ENCODE peak calls at places on chromosomes 5 and 9, in five cellular contexts. L is neural crest cell, N is heart left ventricle, K is GM23338, J is choroid plexus epithelial cell. Z is an unnamed sample.

GRCh38 chr5:159324097-159324760 is 6.1 kb downstream of the IL12B start:
- DNase-seq in K (no peak), N (no peak), L (no peak), J (peak; percentile 69), Z (peak; percentile 67)

GRCh38 chr5:2764581-2764980 is 13.1 kb upstream of the IRX2 start:
- DNase-seq in L (no peak), N (no peak), J (no peak), K (no peak), Z (no peak)

GRCh38 chr5:114418546-114419388 is 56.9 kb downstream of the KCNN2 start:
- DNase-seq in J (no peak), N (no peak), L (no peak), K (no peak), Z (no peak)

GRCh38 chr5:78730300-78731094 is 81.9 kb upstream of the LHFPL2 start:
- DNase-seq in K (no peak), N (no peak), L (no peak), J (no peak), Z (no peak)

GRCh38 chr5:2876183-2876582 is 124.7 kb upstream of the IRX2 start:
- DNase-seq in J (no peak), L (no peak), K (no peak), N (no peak), Z (no peak)

GRCh38 chr9:136485049-136485647 is 2.3 kb upstream of the SEC16A start:
- DNase-seq in J (peak; percentile 85), L (peak; percentile 93), N (peak; percentile 79), K (peak; percentile 90), Z (peak; percentile 41)

GRCh38 chr5:78004559-78004958 is 228.4 kb upstream of the TBCA start:
- DNase-seq in N (no peak), L (no peak), K (no peak), J (peak; percentile 19), Z (no peak)

GRCh38 chr9:88593537-88594185 is 58.7 kb downstream of the NXNL2 start:
- DNase-seq in L (peak; percentile 50), K (peak; percentile 65), J (peak; percentile 84), N (no peak), Z (no peak)

GRCh38 chr5:132754111-132754510 is 6.9 kb downstream of the CCNI2 start:
- DNase-seq in N (no peak), L (no peak), J (no peak), K (no peak), Z (no peak)

GRCh38 chr5:180135128-180135955 is 63.8 kb upstream of the RNF130 start:
- DNase-seq in J (peak; percentile 39), L (no peak), K (no peak), N (no peak), Z (no peak)

GRCh38 chr5:135533346-135533745 is 2.4 kb downstream of the NEUROG1 start:
- DNase-seq in K (no peak), N (no peak), J (no peak), L (no peak), Z (no peak)

GRCh38 chr5:135535420-135535819 is 344 bp downstream of the NEUROG1 start:
- DNase-seq in N (no peak), K (peak; percentile 47), L (no peak), J (peak; percentile 3), Z (no peak)

GRCh38 chr5:135535820-135536801 is at the start of gene NEUROG1:
- DNase-seq in K (peak; percentile 91), L (peak; percentile 47), N (no peak), J (no peak), Z (no peak)

GRCh38 chr5:135533794-135534193 is 2.0 kb downstream of the NEUROG1 start:
- DNase-seq in J (no peak), K (no peak), L (no peak), N (no peak), Z (no peak)

GRCh38 chr5:135534609-135535419 is 950 bp downstream of the NEUROG1 start:
- DNase-seq in J (no peak), N (no peak), L (peak; percentile 43), K (peak; percentile 78), Z (no peak)
- TF ChIP-seq CTCF in J (no peak), N (no peak), L (peak; percentile 24), K (peak; percentile 44), Z (no peak)

DNA sequence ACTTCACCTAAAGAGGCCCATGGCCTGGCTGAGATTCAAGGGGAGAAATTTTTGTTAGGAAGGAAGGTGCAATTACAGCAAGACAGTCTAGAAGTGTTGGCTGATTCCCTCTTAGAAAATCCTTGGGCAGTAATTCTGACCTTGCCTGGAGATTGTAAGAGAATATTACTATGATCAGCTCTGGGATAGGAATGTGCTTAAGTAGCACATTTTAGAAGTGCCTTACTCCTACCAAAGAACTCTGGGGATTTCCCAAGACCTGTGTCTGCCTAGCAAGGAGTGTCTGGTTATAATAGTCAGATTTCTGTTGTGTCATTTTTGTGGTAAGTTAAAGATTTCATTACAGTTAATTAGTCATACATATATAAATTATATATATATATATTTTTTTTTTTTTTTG is 52.3 kb downstream of the NLN start:
- DNase-seq in L (no peak), N (no peak), J (peak; percentile 95), K (no peak), Z (peak; percentile 25)
- TF ChIP-seq CTCF in L (no peak), N (no peak), J (no peak), K (no peak), Z (no peak)

GRCh38 chr5:9892696-9893095 is 262.5 kb upstream of the TAS2R1 start:
- DNase-seq in L (no peak), N (no peak), J (no peak), K (no peak), Z (no peak)

GRCh38 chr5:9903806-9904205 is 273.7 kb upstream of the TAS2R1 start:
- DNase-seq in N (no peak), K (no peak), J (peak; percentile 71), L (no peak), Z (no peak)

GRCh38 chr5:9895305-9895650 is 265.1 kb upstream of the TAS2R1 start:
- DNase-seq in L (no peak), J (peak; percentile 56), K (peak; percentile 33), N (no peak), Z (no peak)

GRCh38 chr5:9894571-9895304 is 264.6 kb upstream of the TAS2R1 start:
- DNase-seq in K (no peak), J (no peak), L (no peak), N (no peak), Z (no peak)

DNA sequence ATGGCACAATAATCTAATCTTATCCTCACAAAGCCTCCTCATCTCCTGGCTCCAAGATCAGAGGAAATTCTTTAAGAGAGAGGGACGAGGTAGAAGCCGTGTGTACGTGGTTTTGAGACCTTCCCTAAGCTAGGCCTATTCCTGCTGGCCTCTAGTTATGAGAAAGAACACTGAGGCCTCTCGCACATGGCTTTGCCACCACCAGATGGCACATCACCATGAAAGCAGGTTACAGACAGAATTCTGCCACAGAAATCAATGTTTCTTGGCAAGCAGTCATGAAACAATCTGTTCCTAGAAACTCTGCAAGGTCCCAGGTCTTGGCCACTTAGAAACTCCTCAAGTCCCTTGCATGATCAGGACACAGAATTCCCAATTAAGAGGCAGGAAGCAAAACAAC is 268.2 kb upstream of the TAS2R1 start:
- DNase-seq in J (peak; percentile 68), L (peak; percentile 9), K (peak; percentile 66), N (no peak), Z (peak; percentile 16)
- TF ChIP-seq CTCF in J (peak; percentile 78), L (peak; percentile 53), K (peak; percentile 75), N (no peak), Z (peak; percentile 64)

GRCh38 chr9:911003-911402 is 65.5 kb upstream of the DMRT3 start:
- DNase-seq in J (no peak), N (no peak), L (no peak), K (peak; percentile 64), Z (no peak)
- TF ChIP-seq CTCF in J (no peak), N (no peak), L (peak; percentile 19), K (peak; percentile 63), Z (no peak)

DNA sequence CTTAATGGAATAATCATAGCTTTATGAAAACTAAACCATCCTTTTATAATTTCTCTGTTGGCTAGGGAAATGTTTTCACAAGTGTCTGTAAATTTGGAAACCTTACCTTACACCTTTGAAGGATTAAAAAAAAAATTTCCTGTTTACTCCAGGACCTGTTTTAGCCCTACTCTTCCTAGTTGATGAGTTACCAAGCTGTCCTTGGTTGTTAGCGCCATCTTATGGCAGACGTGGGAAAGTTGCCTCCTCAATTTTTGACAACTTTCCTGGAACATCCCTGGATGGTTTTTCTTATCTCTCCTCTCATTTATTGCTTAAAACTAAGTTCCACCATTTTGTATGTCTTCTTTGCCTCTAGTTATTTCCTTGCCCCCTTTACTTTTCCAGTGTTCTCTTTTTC is 25.7 kb downstream of the ZSWIM6 start:
- DNase-seq in N (no peak), J (peak; percentile 27), K (peak; percentile 69), L (no peak), Z (no peak)
- TF ChIP-seq CTCF in N (no peak), J (peak; percentile 56), K (peak; percentile 91), L (peak; percentile 58), Z (no peak)

GRCh38 chr9:73183917-73184861 is 32.5 kb downstream of the ANXA1 start:
- DNase-seq in L (no peak), N (no peak), J (peak; percentile 75), K (peak; percentile 54), Z (peak; percentile 18)
- TF ChIP-seq CTCF in L (peak; percentile 82), N (peak; percentile 51), J (peak; percentile 42), K (no peak), Z (peak; percentile 23)

GRCh38 chr5:92179651-92180050 is 796.5 kb upstream of the ARRDC3 start:
- DNase-seq in N (no peak), J (no peak), K (no peak), L (no peak), Z (no peak)

GRCh38 chr5:92177926-92178487 is 794.9 kb upstream of the ARRDC3 start:
- DNase-seq in N (no peak), K (no peak), J (no peak), L (no peak), Z (no peak)

DNA sequence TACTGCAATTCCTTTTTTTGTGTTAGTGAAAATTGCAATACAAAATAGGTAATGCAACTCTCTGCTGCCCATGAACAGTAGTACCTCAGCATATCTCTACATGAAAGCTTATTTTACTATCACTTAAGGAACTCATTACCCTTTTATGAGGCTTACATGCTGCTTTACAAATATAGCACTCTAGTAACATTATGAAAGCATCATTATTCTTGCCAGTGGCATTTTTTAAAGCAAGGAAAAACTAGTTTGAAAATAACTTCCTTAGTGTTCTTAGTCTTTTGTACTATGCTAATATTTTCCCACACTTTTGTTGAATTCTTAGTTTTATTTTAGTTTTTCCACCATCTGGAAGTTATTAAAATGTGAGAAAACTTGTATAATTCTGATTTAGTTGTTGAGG is 797.3 kb upstream of the ARRDC3 start:
- DNase-seq in K (no peak), N (no peak), L (no peak), J (no peak), Z (no peak)
- TF ChIP-seq CTCF in K (no peak), N (no peak), L (no peak), J (no peak), Z (no peak)

GRCh38 chr5:140785905-140786686 is at the start of gene PCDHA1:
- DNase-seq in K (peak; percentile 80), N (no peak), L (no peak), J (no peak), Z (no peak)
- TF ChIP-seq CTCF in K (peak; percentile 76), N (no peak), L (peak; percentile 31), J (no peak), Z (no peak)